ENCODE peak calls at places on chromosomes 4 and X, in five cellular contexts. Z is IMR-90, G is Peyer's patch, V is upper lobe of left lung, N is adrenal gland. I is an unnamed sample.

GRCh38 chr4:16636911-16637630 is 261.4 kb downstream of the LDB2 start:
- DNase-seq in Z (no peak), G (no peak), V (no peak), N (no peak), I (no peak)

GRCh38 chr4:16909245-16909644 is 10.8 kb upstream of the LDB2 start:
- DNase-seq in Z (no peak), G (no peak), V (no peak), N (no peak), I (no peak)

GRCh38 chr4:55237839-55238238 is 108.2 kb upstream of the SRD5A3 start:
- DNase-seq in Z (no peak), G (no peak), V (no peak), N (no peak), I (no peak)

GRCh38 chr4:4423706-4424498 is 37.0 kb downstream of the NSG1 start:
- DNase-seq in Z (no peak), G (no peak), V (no peak), N (no peak), I (no peak)

GRCh38 chr4:4415806-4416805 is 29.2 kb downstream of the NSG1 start:
- DNase-seq in Z (no peak), G (peak), V (no peak), N (no peak), I (no peak)

GRCh38 chr4:71200944-71201533 is 137.8 kb upstream of the SLC4A4 start:
- DNase-seq in Z (no peak), G (no peak), V (no peak), N (no peak), I (no peak)

GRCh38 chr4:36303430-36304137 is 22.2 kb downstream of the DTHD1 start:
- DNase-seq in Z (no peak), G (no peak), V (no peak), N (no peak), I (no peak)

GRCh38 chr4:10677796-10678497 is 6.6 kb downstream of the CLNK start:
- DNase-seq in Z (no peak), G (no peak), V (no peak), N (no peak), I (no peak)

GRCh38 chr4:10416441-10416840 is 40.8 kb downstream of the ZNF518B start:
- DNase-seq in Z (no peak), G (no peak), V (no peak), N (no peak), I (no peak)

DNA sequence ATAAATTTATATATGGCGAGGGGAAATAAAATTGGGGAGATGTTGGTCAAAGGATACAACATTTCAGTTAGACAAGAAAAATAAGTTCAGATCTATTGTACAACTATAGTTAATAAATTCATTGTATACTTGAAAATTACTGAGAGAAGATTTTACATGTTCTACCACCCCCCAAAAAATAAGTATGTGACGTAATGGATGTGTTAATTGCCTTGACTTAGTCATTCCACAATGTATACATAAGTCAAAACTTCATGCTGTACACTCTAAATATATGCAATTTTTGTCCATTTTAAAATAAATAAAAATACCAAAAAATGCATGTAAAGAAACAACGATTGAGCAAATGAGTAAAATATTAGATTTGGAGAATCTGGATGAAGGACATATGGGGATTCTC is 1.8 kb downstream of the USP11 start:
- DNase-seq in Z (peak), G (no peak), V (no peak), N (no peak), I (no peak)
- H3K27ac ChIP-seq in Z (no peak), G (peak), V (peak), N (no peak), I (peak)

GRCh38 chrX:53323196-53323595 is 41.8 kb upstream of the IQSEC2 start:
- DNase-seq in Z (no peak), G (no peak), V (no peak), N (no peak), I (no peak)

GRCh38 chrX:53321943-53322497 is 40.6 kb upstream of the IQSEC2 start:
- DNase-seq in Z (no peak), G (no peak), V (no peak), N (no peak), I (no peak)

GRCh38 chrX:53320543-53321215 is 39.3 kb upstream of the IQSEC2 start:
- DNase-seq in Z (no peak), G (no peak), V (peak), N (peak), I (no peak)

GRCh38 chrX:53319614-53320542 is 38.5 kb upstream of the IQSEC2 start:
- DNase-seq in Z (no peak), G (no peak), V (no peak), N (peak), I (no peak)

GRCh38 chrX:53321216-53321942 is 40.0 kb upstream of the IQSEC2 start:
- DNase-seq in Z (no peak), G (no peak), V (peak), N (peak), I (no peak)
- TF ChIP-seq POLR2A in Z (no peak), G (no peak), V (no peak), N (no peak), I (peak)

DNA sequence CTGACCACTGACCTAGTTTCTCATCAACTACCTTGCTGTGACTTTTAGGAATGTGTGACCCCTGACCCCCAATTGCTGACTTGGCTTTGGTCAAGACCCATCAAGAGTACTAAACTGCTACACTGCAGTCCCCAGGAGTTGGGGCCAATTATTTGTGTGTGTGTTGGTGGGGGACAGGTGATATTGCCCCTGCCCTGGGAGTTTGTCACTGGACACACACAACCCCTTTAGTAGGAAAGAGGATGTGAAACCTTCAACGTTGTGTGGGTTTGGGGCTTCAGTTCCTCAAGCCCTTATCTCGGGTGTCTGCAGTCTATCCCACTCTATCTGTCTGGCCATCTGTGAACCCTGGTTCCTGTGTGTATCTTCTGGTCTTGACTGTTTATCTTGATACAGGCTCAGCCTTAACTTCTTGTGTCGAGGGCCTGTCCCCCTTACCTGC is 6.5 kb downstream of the SASH3 start:
- DNase-seq in Z (no peak), G (no peak), V (no peak), N (no peak), I (no peak)
- H3K27ac ChIP-seq in Z (no peak), G (no peak), V (no peak), N (no peak), I (no peak)

DNA sequence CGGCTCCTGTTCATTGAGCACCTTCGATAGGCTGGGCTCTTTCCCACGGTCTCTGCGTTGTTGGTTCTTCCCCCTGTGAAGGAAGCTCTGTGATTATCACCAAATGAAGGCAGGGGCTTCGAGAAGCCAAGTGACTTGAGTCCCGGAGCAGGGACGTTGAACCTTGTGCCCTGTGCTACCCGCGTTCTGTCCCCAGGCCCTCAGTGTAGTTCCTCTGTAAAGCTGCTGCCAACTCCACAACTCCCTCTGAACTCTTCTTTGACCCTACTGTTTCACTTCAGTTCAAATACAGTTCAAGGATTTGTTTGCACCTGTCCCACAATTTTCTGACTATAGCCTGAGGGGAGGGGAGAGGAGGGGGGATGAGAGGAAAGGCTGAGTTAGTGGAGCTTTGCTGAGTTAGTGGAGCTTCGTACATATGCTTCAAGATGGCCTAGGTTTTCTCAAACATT is 630 bp upstream of the PHF8 start:
- DNase-seq in Z (no peak), G (no peak), V (no peak), N (no peak), I (no peak)
- TF ChIP-seq POLR2A in Z (no peak), G (peak), V (no peak), N (no peak), I (no peak)

GRCh38 chr4:139144911-139145551 is 32.0 kb downstream of the ELF2 start:
- DNase-seq in Z (no peak), G (no peak), V (no peak), N (no peak), I (peak)

GRCh38 chr4:139142097-139142496 is 34.9 kb downstream of the ELF2 start:
- DNase-seq in Z (no peak), G (no peak), V (no peak), N (no peak), I (no peak)

GRCh38 chr4:139142980-139143379 is 34.0 kb downstream of the ELF2 start:
- DNase-seq in Z (no peak), G (no peak), V (no peak), N (no peak), I (no peak)

GRCh38 chr4:139145552-139145932 is 31.5 kb downstream of the ELF2 start:
- DNase-seq in Z (no peak), G (no peak), V (no peak), N (no peak), I (no peak)

GRCh38 chr4:139144161-139144859 is 32.7 kb downstream of the ELF2 start:
- DNase-seq in Z (peak), G (no peak), V (no peak), N (peak), I (peak)
- H3K27ac ChIP-seq in Z (no peak), G (no peak), V (no peak), N (no peak), I (peak)

DNA sequence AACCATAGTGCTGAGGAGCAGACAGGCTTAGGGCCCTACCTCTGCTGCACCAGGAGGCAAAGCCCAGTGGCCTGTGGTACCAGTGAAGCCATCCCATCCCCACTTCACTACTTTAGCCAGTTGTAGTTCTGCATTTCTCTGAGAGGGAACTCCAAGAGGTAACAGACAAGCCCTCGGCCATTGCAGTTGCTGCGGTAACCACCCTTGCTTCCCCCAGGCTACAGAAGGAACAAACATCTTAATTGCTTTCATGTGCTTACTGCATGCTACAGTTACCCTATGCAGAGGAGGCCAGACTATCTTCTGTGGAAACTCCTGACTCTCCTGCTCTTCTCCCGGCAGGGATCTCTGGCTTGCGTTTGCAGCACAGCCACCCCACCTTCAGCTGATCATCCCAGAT is 67.8 kb downstream of the SPIN4 start:
- DNase-seq in Z (no peak), G (no peak), V (no peak), N (no peak), I (no peak)
- TF ChIP-seq POLR2A in Z (no peak), G (no peak), V (no peak), N (no peak), I (no peak)

GRCh38 chr4:184168406-184169019 is 49.2 kb downstream of the ENPP6 start:
- DNase-seq in Z (peak), G (peak), V (peak), N (peak), I (peak)

GRCh38 chr4:184169225-184169867 is 48.3 kb downstream of the ENPP6 start:
- DNase-seq in Z (no peak), G (no peak), V (peak), N (no peak), I (no peak)

GRCh38 chr4:184166736-184167135 is 50.9 kb downstream of the ENPP6 start:
- DNase-seq in Z (no peak), G (no peak), V (no peak), N (no peak), I (no peak)

GRCh38 chr4:184165291-184165690 is 52.4 kb downstream of the ENPP6 start:
- DNase-seq in Z (peak), G (no peak), V (no peak), N (no peak), I (no peak)

GRCh38 chr4:184167576-184167975 is 50.1 kb downstream of the ENPP6 start:
- DNase-seq in Z (no peak), G (no peak), V (peak), N (no peak), I (no peak)
- H3K27ac ChIP-seq in Z (no peak), G (no peak), V (no peak), N (no peak), I (no peak)

DNA sequence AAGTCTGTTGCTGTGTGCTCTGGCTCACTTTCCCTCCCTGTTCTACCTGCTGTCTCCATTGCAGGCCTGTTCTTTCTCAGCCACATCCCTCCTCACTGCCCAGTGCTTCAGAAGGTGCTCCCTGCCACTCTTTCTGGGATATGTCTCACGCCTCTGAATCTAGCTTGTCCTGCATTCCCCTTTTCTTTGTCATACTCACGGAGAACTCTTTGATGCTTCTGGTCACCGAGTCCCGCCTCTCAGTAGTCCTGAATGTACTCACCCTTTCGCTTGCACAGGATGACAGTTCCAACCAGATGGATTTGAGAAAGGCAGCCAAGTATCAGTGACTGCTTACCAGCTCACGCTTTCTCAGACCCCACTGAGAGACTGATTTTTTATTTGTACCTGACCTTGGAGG is 65.2 kb upstream of the TLR2 start:
- DNase-seq in Z (peak), G (no peak), V (no peak), N (no peak), I (no peak)
- TF ChIP-seq POLR2A in Z (no peak), G (no peak), V (no peak), N (no peak), I (no peak)

GRCh38 chrX:39677987-39678840 is 419.5 kb downstream of the BCOR start:
- DNase-seq in Z (no peak), G (no peak), V (no peak), N (no peak), I (no peak)

GRCh38 chrX:39681885-39682284 is 415.9 kb downstream of the BCOR start:
- DNase-seq in Z (no peak), G (no peak), V (peak), N (no peak), I (no peak)

GRCh38 chrX:39677585-39677984 is 420.2 kb downstream of the BCOR start:
- DNase-seq in Z (no peak), G (no peak), V (no peak), N (no peak), I (no peak)

GRCh38 chrX:39678914-39679313 is 418.8 kb downstream of the BCOR start:
- DNase-seq in Z (no peak), G (no peak), V (no peak), N (no peak), I (no peak)

DNA sequence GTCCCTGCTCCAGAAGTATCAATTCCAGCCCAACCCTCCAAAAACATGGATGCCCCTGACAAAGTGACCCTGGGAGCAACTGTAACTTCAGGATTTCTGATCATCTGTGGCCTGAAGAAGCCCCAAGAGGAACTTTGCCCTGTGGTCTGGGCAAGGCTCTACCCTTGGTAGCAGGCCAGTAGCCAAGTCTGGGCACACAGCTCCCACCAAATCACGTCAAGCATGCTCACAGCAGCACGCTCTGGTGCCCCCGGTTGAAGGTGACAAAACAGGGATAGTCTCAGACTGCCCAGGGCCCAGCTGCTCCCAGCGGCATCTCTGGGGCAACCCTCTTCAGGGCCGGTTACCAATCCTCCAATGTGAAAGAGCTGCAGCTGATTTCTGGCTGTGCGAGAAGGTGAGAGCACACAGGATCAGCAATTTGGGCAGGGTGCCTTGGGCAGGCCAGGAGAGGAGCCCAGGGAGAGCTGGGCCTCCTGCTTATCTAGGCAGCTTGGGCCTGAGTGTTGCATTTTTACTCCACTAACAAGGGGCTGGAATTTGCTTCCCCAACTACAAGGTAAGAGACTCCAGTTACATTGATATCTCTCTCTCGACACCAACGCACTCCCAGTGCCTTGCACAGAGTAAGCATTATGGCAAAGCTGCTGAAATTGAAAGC is 418.1 kb downstream of the BCOR start:
- DNase-seq in Z (no peak), G (no peak), V (peak), N (no peak), I (no peak)
- H3K27ac ChIP-seq in Z (no peak), G (no peak), V (no peak), N (no peak), I (no peak)

GRCh38 chr4:40629401-40630334 is at the start of gene RBM47:
- DNase-seq in Z (peak), G (peak), V (peak), N (peak), I (peak)
- TF ChIP-seq POLR2A in Z (no peak), G (peak), V (peak), N (peak), I (no peak)

I was measured in gastrocnemius medialis.